ENCODE peak calls at places on chromosomes 3 and 15, in six cellular contexts. A is neural crest cell, P is nephron progenitor cell, W is WERI-Rb-1, C is DND-41, B is SK-N-SH. H is an unnamed sample.

GRCh38 chr15:101028321-101028720 is 109.2 kb downstream of the LRRK1 start:
- DNase-seq in A (no peak), P (no peak), W (peak; percentile 0), B (no peak), C (no peak), H (no peak)

GRCh38 chr15:40782609-40783227 is 12.9 kb downstream of the C15orf62 start:
- DNase-seq in W (peak; percentile 83), A (peak; percentile 37), P (peak; percentile 67), B (peak; percentile 81), C (peak; percentile 69), H (peak; percentile 70)

GRCh38 chr3:34256791-34257190 is 458.4 kb downstream of the PDCD6IP start:
- DNase-seq in W (no peak), C (no peak), P (no peak), A (no peak), B (no peak), H (no peak)

GRCh38 chr3:185929192-185930151 is 8.3 kb downstream of the TRA2B start:
- DNase-seq in C (no peak), P (no peak), B (no peak), A (no peak), W (no peak), H (no peak)

GRCh38 chr3:189530822-189531221 is 100.4 kb upstream of the TP63 start:
- DNase-seq in B (no peak), C (peak; percentile 10), W (no peak), P (no peak), A (no peak), H (no peak)

GRCh38 chr3:126763035-126763434 is 59.0 kb downstream of the CHCHD6 start:
- DNase-seq in W (no peak), A (no peak), B (no peak), C (no peak), P (no peak), H (no peak)

GRCh38 chr15:49675051-49675450 is 54.2 kb downstream of the DTWD1 start:
- DNase-seq in C (no peak), W (no peak), B (no peak), P (no peak), A (no peak), H (no peak)

GRCh38 chr3:11610044-11610671 is 33.6 kb downstream of the VGLL4 start:
- DNase-seq in C (no peak), A (peak; percentile 69), W (peak; percentile 90), P (peak; percentile 42), B (peak; percentile 36), H (no peak)

GRCh38 chr3:22263042-22263441 is 512.0 kb upstream of the ZNF385D start:
- DNase-seq in P (no peak), C (no peak), B (no peak), A (no peak), W (no peak), H (no peak)

GRCh38 chr3:43162573-43163084 is 56.8 kb upstream of the POMGNT2 start:
- DNase-seq in W (no peak), C (no peak), A (no peak), P (no peak), B (no peak), H (no peak)

GRCh38 chr3:122793568-122794416 is at the start of gene HSPBAP1:
- DNase-seq in C (peak; percentile 91), A (peak; percentile 86), B (peak; percentile 92), P (peak; percentile 89), W (peak; percentile 91), H (peak; percentile 93)

GRCh38 chr15:90962021-90962420 is 7.3 kb downstream of the RCCD1 start:
- DNase-seq in W (no peak), A (no peak), B (no peak), P (no peak), C (no peak), H (no peak)

GRCh38 chr3:66431494-66431893 is 69.3 kb downstream of the LRIG1 start:
- DNase-seq in C (no peak), B (no peak), A (no peak), P (no peak), W (no peak), H (no peak)

GRCh38 chr3:130800829-130801228 is 54.2 kb upstream of the PIK3R4 start:
- DNase-seq in W (no peak), B (no peak), P (no peak), C (no peak), A (no peak), H (no peak)

GRCh38 chr15:101652783-101653430 is 726 bp upstream of the TM2D3 start:
- DNase-seq in C (no peak), P (no peak), B (no peak), A (no peak), W (peak; percentile 12), H (no peak)

GRCh38 chr3:197564097-197564843 is 8.5 kb upstream of the BDH1 start:
- DNase-seq in W (no peak), P (no peak), C (no peak), A (no peak), B (no peak), H (no peak)

GRCh38 chr3:169668957-169669681 is 5.6 kb upstream of the MECOM start:
- DNase-seq in C (no peak), W (peak; percentile 70), B (peak; percentile 89), P (peak; percentile 85), A (peak; percentile 66), H (no peak)

GRCh38 chr3:27174530-27174929 is 194.7 kb downstream of the NEK10 start:
- DNase-seq in A (no peak), C (no peak), W (no peak), P (no peak), B (no peak), H (no peak)

GRCh38 chr15:61185759-61186158 is 43.3 kb downstream of the RORA start:
- DNase-seq in B (no peak), A (no peak), P (no peak), C (no peak), W (no peak), H (no peak)
- TF ChIP-seq CTCF in B (no peak), A (no peak), P (no peak), C (no peak), W (no peak), H (no peak)

DNA sequence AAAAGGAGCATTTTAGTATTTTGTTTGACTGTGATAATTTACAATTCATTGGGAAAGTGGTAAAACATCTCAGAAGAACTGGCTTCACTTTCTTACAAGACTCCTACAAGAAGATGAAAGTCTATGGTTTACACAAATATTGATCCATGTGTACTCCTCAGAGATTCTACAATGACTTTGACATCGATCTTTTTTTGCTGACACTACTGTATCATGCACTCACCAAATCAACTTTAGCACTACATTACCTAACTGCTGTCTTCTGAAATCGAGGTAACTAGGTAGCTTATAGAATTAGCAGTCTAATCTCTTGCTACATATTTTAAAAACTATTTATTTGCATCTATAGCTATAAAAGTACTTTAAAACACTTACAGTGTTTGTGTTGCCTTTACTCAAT is 757.6 kb downstream of the TBL1XR1 start:
- DNase-seq in C (no peak), W (no peak), B (no peak), P (no peak), A (no peak), H (no peak)
- TF ChIP-seq CTCF in C (no peak), W (no peak), B (no peak), P (no peak), A (no peak), H (no peak)

GRCh38 chr15:42178056-42178455 is 21.6 kb upstream of the PLA2G4F start:
- DNase-seq in P (no peak), C (no peak), B (no peak), A (no peak), W (no peak), H (no peak)

GRCh38 chr15:42184736-42185135 is 23.4 kb downstream of the VPS39 start:
- DNase-seq in C (no peak), A (no peak), B (no peak), P (no peak), W (no peak), H (no peak)

GRCh38 chr15:42182328-42182901 is 25.7 kb downstream of the VPS39 start:
- DNase-seq in C (no peak), B (no peak), A (no peak), W (no peak), P (no peak), H (no peak)

GRCh38 chr15:42184313-42184712 is 23.8 kb downstream of the VPS39 start:
- DNase-seq in A (no peak), C (no peak), B (no peak), P (no peak), W (no peak), H (no peak)

DNA sequence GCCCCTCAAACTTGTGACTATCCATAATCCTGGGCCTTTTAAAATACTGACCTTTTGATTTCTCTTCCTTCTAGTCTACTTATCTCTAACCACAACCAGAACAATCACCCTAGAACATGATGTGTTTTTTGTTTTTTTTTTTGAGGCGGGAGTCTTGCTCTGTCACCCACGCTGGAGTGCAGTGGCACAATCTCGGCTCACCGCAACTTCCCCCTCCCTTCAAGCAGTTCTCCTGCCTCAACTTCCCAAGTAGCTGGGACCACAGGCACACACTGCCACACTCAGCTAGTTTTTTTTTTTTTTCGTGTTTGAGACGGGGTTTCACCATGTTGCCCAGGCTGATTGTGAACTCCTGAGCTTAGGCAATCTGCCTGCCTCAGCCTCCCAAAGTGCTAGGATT is 25.1 kb downstream of the VPS39 start:
- DNase-seq in P (no peak), B (no peak), C (no peak), W (no peak), A (no peak), H (no peak)
- TF ChIP-seq CTCF in P (no peak), B (no peak), C (no peak), W (no peak), A (no peak), H (no peak)

GRCh38 chr15:33547876-33548275 is 237.1 kb downstream of the RYR3 start:
- DNase-seq in B (no peak), P (peak; percentile 90), C (peak; percentile 63), W (no peak), A (peak; percentile 55), H (no peak)
- TF ChIP-seq CTCF in B (no peak), P (no peak), C (no peak), W (no peak), A (no peak), H (no peak)